ENCODE peak calls at places on chromosomes 5 and 9, in four cellular contexts. O is GM12878, D is SK-N-SH, B is K562. I is an unnamed sample.

GRCh38 chr5:64506567-64507321 is 929 bp downstream of the RGS7BP start:
- DNase-seq in B (no peak), O (no peak), D (peak), I (peak)

GRCh38 chr5:103785569-103785968 is 223.0 kb upstream of the NUDT12 start:
- DNase-seq in B (no peak), O (no peak), D (no peak), I (no peak)

GRCh38 chr5:88663793-88664216 is 219.2 kb downstream of the MEF2C start:
- DNase-seq in O (no peak), D (no peak), B (no peak), I (no peak)

GRCh38 chr5:73365301-73365853 is 83.2 kb downstream of the FOXD1 start:
- DNase-seq in O (no peak), B (no peak), D (no peak), I (no peak)

GRCh38 chr5:172452398-172453205 is 1.7 kb downstream of the SH3PXD2B start:
- DNase-seq in O (no peak), B (no peak), D (peak), I (no peak)

GRCh38 chr5:168642019-168642418 is 62.9 kb upstream of the PANK3 start:
- DNase-seq in D (no peak), O (no peak), B (no peak), I (no peak)

GRCh38 chr5:128662998-128663397 is 125.0 kb upstream of the FBN2 start:
- DNase-seq in O (no peak), D (no peak), B (no peak), I (no peak)

GRCh38 chr5:179209359-179210150 is 135.7 kb downstream of the ADAMTS2 start:
- DNase-seq in B (no peak), D (no peak), O (no peak), I (no peak)

GRCh38 chr5:72179816-72180440 is 72.7 kb downstream of the MAP1B start:
- DNase-seq in D (no peak), O (no peak), B (no peak), I (no peak)

GRCh38 chr5:94153736-94154450 is 412.5 kb upstream of the POU5F2 start:
- DNase-seq in B (no peak), O (no peak), D (no peak), I (no peak)

GRCh38 chr5:113122053-113122452 is 145.5 kb downstream of the DCP2 start:
- DNase-seq in D (no peak), B (no peak), O (no peak), I (no peak)

GRCh38 chr9:125924351-125924750 is 177.2 kb downstream of the PBX3 start:
- DNase-seq in O (no peak), D (no peak), B (no peak), I (no peak)

GRCh38 chr9:125933056-125933455 is 185.9 kb downstream of the PBX3 start:
- DNase-seq in D (no peak), B (no peak), O (no peak), I (no peak)

GRCh38 chr9:125931211-125931610 is 184.0 kb downstream of the PBX3 start:
- DNase-seq in D (no peak), O (no peak), B (no peak), I (no peak)

GRCh38 chr9:125932012-125932411 is 184.8 kb downstream of the PBX3 start:
- DNase-seq in B (no peak), O (no peak), D (no peak), I (no peak)

DNA sequence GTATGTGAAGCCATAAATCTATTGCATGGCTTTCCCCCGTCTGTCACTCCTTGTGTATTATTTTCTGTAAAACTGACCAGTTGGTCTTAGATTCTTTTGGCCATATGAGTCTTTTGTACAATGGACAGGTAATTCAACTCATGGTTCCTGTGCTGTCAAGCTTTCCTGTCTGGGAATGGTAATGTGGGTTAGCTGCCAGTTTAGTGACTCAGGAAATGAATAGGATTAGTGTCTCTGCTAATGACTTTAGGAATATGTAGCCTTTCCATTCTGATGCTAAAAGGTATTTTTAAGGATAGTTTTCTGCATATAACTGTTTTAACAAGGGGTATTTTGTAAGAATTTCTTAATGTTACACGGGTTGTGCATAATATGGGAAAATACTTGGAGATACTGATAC is 182.7 kb downstream of the PBX3 start:
- DNase-seq in D (no peak), O (no peak), B (no peak), I (no peak)
- TF ChIP-seq USF1 in D (no peak), O (no peak), B (no peak), I (no peak)

GRCh38 chr5:33737697-33738096 is 154.1 kb downstream of the ADAMTS12 start:
- DNase-seq in O (no peak), D (no peak), B (no peak), I (no peak)

GRCh38 chr5:33737284-33737683 is 154.5 kb downstream of the ADAMTS12 start:
- DNase-seq in D (no peak), B (no peak), O (no peak), I (no peak)

GRCh38 chr5:33734541-33734940 is 157.2 kb downstream of the ADAMTS12 start:
- DNase-seq in B (no peak), O (no peak), D (no peak), I (peak)

GRCh38 chr5:33738097-33738496 is 153.7 kb downstream of the ADAMTS12 start:
- DNase-seq in D (no peak), O (no peak), B (no peak), I (no peak)

DNA sequence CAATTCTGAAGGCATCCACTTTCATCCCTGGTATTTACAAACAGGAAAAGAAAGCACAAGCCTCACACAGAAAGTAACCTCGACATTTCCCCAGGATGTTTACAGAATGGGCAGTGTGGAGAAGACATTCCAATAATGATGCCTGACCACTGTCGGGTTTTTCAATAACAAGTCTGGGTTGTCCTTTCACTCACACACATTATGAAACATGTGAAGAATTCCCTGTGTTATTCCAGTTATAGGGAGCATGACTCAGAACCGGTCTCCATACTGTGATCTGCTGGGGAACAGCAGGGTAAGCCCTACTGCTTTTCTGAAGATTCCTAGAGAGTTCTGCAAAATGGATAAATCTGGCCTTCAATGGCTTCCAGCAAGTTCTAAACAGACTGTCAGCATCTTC is 155.3 kb downstream of the ADAMTS12 start:
- DNase-seq in B (no peak), D (no peak), O (no peak), I (no peak)
- TF ChIP-seq USF1 in B (no peak), D (no peak), O (no peak), I (no peak)

DNA sequence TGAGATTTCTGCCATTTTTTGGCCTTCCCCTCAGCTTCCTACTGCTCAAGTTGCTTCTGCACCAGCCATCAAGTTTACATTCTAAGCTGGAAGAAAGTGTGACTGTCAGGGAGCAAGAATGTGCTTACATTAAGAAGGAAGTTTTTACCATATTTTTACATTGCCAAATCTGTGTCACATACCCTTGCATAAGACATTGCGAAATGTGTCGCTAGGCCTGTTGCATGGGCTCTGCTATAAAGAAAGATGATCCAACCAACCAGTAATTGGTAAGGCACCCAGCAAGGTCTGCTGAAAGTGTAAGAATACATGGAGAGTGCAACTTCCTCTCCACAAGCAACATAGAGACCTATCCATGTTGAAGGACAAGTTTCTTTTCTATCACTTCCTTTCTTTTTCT is 260.3 kb upstream of the CDH10 start:
- DNase-seq in B (no peak), O (no peak), D (no peak), I (no peak)
- TF ChIP-seq USF1 in B (no peak), O (no peak), D (no peak), I (no peak)

GRCh38 chr5:143418140-143418866 is 14.8 kb upstream of the NR3C1 start:
- DNase-seq in D (no peak), B (no peak), O (no peak), I (no peak)
- TF ChIP-seq USF1 in D (no peak), B (no peak), O (no peak), I (no peak)

GRCh38 chr9:98263482-98264357 is 8.3 kb upstream of the TBC1D2 start:
- DNase-seq in O (peak), D (peak), B (peak), I (peak)
- TF ChIP-seq USF1 in O (no peak), D (no peak), B (no peak), I (no peak)

GRCh38 chr5:157877821-157878220 is 18.9 kb upstream of the CLINT1 start:
- DNase-seq in D (no peak), B (no peak), O (no peak), I (no peak)

GRCh38 chr5:157870837-157871834 is 12.2 kb upstream of the CLINT1 start:
- DNase-seq in O (no peak), D (no peak), B (no peak), I (no peak)

DNA sequence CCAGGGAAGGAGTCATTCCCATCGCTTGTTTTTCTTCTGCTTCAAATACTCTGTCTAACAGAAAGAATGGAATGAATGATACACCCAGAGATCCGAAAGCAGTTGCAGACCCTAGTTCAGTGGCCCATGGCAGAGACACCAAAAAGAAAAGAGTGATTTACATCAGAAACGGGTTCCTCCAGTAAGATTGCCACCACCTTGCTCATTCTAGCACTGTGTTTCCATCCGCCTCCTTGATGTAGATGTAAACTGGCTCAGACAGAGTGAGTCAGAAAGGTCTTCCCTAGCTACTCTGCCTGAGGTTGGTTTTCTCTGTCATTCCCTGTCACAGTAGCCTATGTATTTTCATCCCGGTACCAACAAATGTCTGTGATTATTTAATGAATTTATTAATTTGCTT is 15.9 kb upstream of the CLINT1 start:
- DNase-seq in O (no peak), D (no peak), B (no peak), I (no peak)
- TF ChIP-seq USF1 in O (no peak), D (no peak), B (no peak), I (no peak)